ENCODE peak calls at places on chromosomes 1 and 21, in ten cellular contexts. D is astrocyte of the cerebellum; O is epithelial cell of prostate; V is activated CD4-positive, alpha-beta T cell treated with anti-CD3 and anti-CD28 coated beads, Interleukin-2, amount 50 U/mL, for 1 hour; E is GM18507; N is cardiac fibroblast; M is amygdala; J is CD8-positive, alpha-beta T cell; L is stimulated activated effector memory CD8-positive, alpha-beta T cell treated with anti-CD3 and anti-CD28 coated beads, Interleukin-12 subunit alpha, Interleukin-12 subunit beta, amount 100 ng/mL, for 72 hours; A is SHP77. Y is an unnamed sample.

GRCh38 chr1:16073490-16074104 is at the start of gene FAM131C:
- DNase-seq in N (no peak), J (peak), O (no peak), V (peak), M (no peak), A (no peak), L (peak), D (no peak), E (peak), Y (no peak)

GRCh38 chr1:226223157-226223785 is at the start of gene MIXL1:
- DNase-seq in N (peak), A (no peak), M (no peak), J (no peak), E (no peak), V (no peak), D (no peak), O (no peak), L (no peak), Y (no peak)

GRCh38 chr1:35726814-35727433 is 8.2 kb upstream of the C1orf216 start:
- DNase-seq in E (no peak), M (peak), J (peak), V (peak), N (peak), O (no peak), L (peak), D (peak), A (peak), Y (no peak)

GRCh38 chr1:18560692-18561091 is 70.0 kb upstream of the PAX7 start:
- DNase-seq in A (no peak), M (no peak), D (no peak), O (no peak), E (no peak), V (no peak), J (no peak), L (no peak), N (no peak), Y (no peak)

GRCh38 chr1:198295186-198295585 is 138.4 kb downstream of the NEK7 start:
- DNase-seq in A (no peak), E (no peak), J (no peak), D (no peak), M (no peak), V (no peak), N (no peak), O (no peak), L (no peak), Y (no peak)

GRCh38 chr21:31346256-31346821 is 2.3 kb upstream of the TIAM1 start:
- DNase-seq in M (no peak), D (no peak), N (no peak), V (no peak), E (no peak), A (no peak), J (no peak), O (no peak), L (no peak), Y (no peak)

GRCh38 chr1:95041491-95042165 is 31.1 kb downstream of the ALG14 start:
- DNase-seq in M (peak), J (no peak), L (no peak), D (peak), A (peak), E (no peak), V (no peak), O (peak), N (peak), Y (peak)

GRCh38 chr1:212315907-212316306 is 30.7 kb downstream of the PPP2R5A start:
- DNase-seq in L (no peak), E (no peak), D (peak), V (no peak), M (no peak), N (peak), J (no peak), A (peak), O (no peak), Y (no peak)

GRCh38 chr1:183610053-183610452 is 19.8 kb upstream of the NCF2 start:
- DNase-seq in L (no peak), O (no peak), D (no peak), N (peak), V (no peak), M (no peak), A (no peak), E (no peak), J (no peak), Y (no peak)